ENCODE peak calls at places on chromosomes 13 and 19, in nine cellular contexts. One of them, this sample, is unnamed.

GRCh38 chr19:39401549-39402416 is 4.9 kb upstream of the ZFP36 start:
- DNase-seq in sigmoid colon: peak
- DNase-seq in upper lobe of right lung: peak
- DNase-seq in activated naive CD4-positive, alpha-beta T cell treated with anti-CD3 and anti-CD28 coated beads for 36 hours: peak
- DNase-seq in stimulated activated CD4-positive, alpha-beta T cell treated with anti-CD3 and anti-CD28 coated beads, TNF-alpha, amount 100 ng/mL, for 48 hours: peak
- DNase-seq in ecto neural progenitor cell: no peak
- DNase-seq in Kasumi-1: no peak
- DNase-seq in GM18507: no peak
- DNase-seq in activated CD4-positive, alpha-beta T cell treated with anti-CD3 and anti-CD28 coated beads, Interleukin-2, amount 10 ng/mL, durations not matched to agents 7 days and 5 days: peak
- DNase-seq in this sample: no peak

GRCh38 chr13:108527849-108528248 is 101.6 kb upstream of the MYO16 start:
- DNase-seq in activated naive CD4-positive, alpha-beta T cell treated with anti-CD3 and anti-CD28 coated beads for 36 hours: no peak
- DNase-seq in Kasumi-1: no peak
- DNase-seq in stimulated activated CD4-positive, alpha-beta T cell treated with anti-CD3 and anti-CD28 coated beads, TNF-alpha, amount 100 ng/mL, for 48 hours: no peak
- DNase-seq in sigmoid colon: no peak
- DNase-seq in activated CD4-positive, alpha-beta T cell treated with anti-CD3 and anti-CD28 coated beads, Interleukin-2, amount 10 ng/mL, durations not matched to agents 7 days and 5 days: no peak
- DNase-seq in upper lobe of right lung: no peak
- DNase-seq in ecto neural progenitor cell: no peak
- DNase-seq in GM18507: no peak
- DNase-seq in this sample: no peak

GRCh38 chr19:47713046-47714021 is at the start of gene EHD2:
- DNase-seq in activated CD4-positive, alpha-beta T cell treated with anti-CD3 and anti-CD28 coated beads, Interleukin-2, amount 10 ng/mL, durations not matched to agents 7 days and 5 days: peak
- DNase-seq in stimulated activated CD4-positive, alpha-beta T cell treated with anti-CD3 and anti-CD28 coated beads, TNF-alpha, amount 100 ng/mL, for 48 hours: no peak
- DNase-seq in activated naive CD4-positive, alpha-beta T cell treated with anti-CD3 and anti-CD28 coated beads for 36 hours: peak
- DNase-seq in Kasumi-1: no peak
- DNase-seq in ecto neural progenitor cell: peak
- DNase-seq in GM18507: no peak
- DNase-seq in sigmoid colon: peak
- DNase-seq in upper lobe of right lung: peak
- DNase-seq in this sample: peak

GRCh38 chr13:66984241-66984640 is 245.9 kb downstream of the PCDH9 start:
- DNase-seq in GM18507: no peak
- DNase-seq in stimulated activated CD4-positive, alpha-beta T cell treated with anti-CD3 and anti-CD28 coated beads, TNF-alpha, amount 100 ng/mL, for 48 hours: no peak
- DNase-seq in activated naive CD4-positive, alpha-beta T cell treated with anti-CD3 and anti-CD28 coated beads for 36 hours: no peak
- DNase-seq in ecto neural progenitor cell: no peak
- DNase-seq in upper lobe of right lung: no peak
- DNase-seq in sigmoid colon: no peak
- DNase-seq in Kasumi-1: no peak
- DNase-seq in activated CD4-positive, alpha-beta T cell treated with anti-CD3 and anti-CD28 coated beads, Interleukin-2, amount 10 ng/mL, durations not matched to agents 7 days and 5 days: no peak
- DNase-seq in this sample: no peak

GRCh38 chr19:10214784-10215183 is 16.3 kb downstream of the S1PR2 start:
- DNase-seq in stimulated activated CD4-positive, alpha-beta T cell treated with anti-CD3 and anti-CD28 coated beads, TNF-alpha, amount 100 ng/mL, for 48 hours: no peak
- DNase-seq in GM18507: no peak
- DNase-seq in ecto neural progenitor cell: no peak
- DNase-seq in activated CD4-positive, alpha-beta T cell treated with anti-CD3 and anti-CD28 coated beads, Interleukin-2, amount 10 ng/mL, durations not matched to agents 7 days and 5 days: no peak
- DNase-seq in activated naive CD4-positive, alpha-beta T cell treated with anti-CD3 and anti-CD28 coated beads for 36 hours: no peak
- DNase-seq in sigmoid colon: no peak
- DNase-seq in Kasumi-1: no peak
- DNase-seq in upper lobe of right lung: no peak
- DNase-seq in this sample: no peak

GRCh38 chr19:57192064-57192395 is 730 bp downstream of the ZNF264 start:
- DNase-seq in ecto neural progenitor cell: no peak
- DNase-seq in activated CD4-positive, alpha-beta T cell treated with anti-CD3 and anti-CD28 coated beads, Interleukin-2, amount 10 ng/mL, durations not matched to agents 7 days and 5 days: no peak
- DNase-seq in Kasumi-1: no peak
- DNase-seq in GM18507: no peak
- DNase-seq in sigmoid colon: no peak
- DNase-seq in upper lobe of right lung: no peak
- DNase-seq in stimulated activated CD4-positive, alpha-beta T cell treated with anti-CD3 and anti-CD28 coated beads, TNF-alpha, amount 100 ng/mL, for 48 hours: no peak
- DNase-seq in activated naive CD4-positive, alpha-beta T cell treated with anti-CD3 and anti-CD28 coated beads for 36 hours: peak
- DNase-seq in this sample: no peak

GRCh38 chr19:1284293-1284978 is 1.2 kb upstream of the EFNA2 start:
- DNase-seq in stimulated activated CD4-positive, alpha-beta T cell treated with anti-CD3 and anti-CD28 coated beads, TNF-alpha, amount 100 ng/mL, for 48 hours: no peak
- DNase-seq in upper lobe of right lung: no peak
- DNase-seq in ecto neural progenitor cell: no peak
- DNase-seq in activated CD4-positive, alpha-beta T cell treated with anti-CD3 and anti-CD28 coated beads, Interleukin-2, amount 10 ng/mL, durations not matched to agents 7 days and 5 days: no peak
- DNase-seq in activated naive CD4-positive, alpha-beta T cell treated with anti-CD3 and anti-CD28 coated beads for 36 hours: no peak
- DNase-seq in sigmoid colon: no peak
- DNase-seq in GM18507: no peak
- DNase-seq in Kasumi-1: no peak
- DNase-seq in this sample: no peak

GRCh38 chr13:42760949-42761348 is 20.4 kb upstream of the FAM216B start:
- DNase-seq in GM18507: no peak
- DNase-seq in upper lobe of right lung: no peak
- DNase-seq in activated CD4-positive, alpha-beta T cell treated with anti-CD3 and anti-CD28 coated beads, Interleukin-2, amount 10 ng/mL, durations not matched to agents 7 days and 5 days: no peak
- DNase-seq in Kasumi-1: no peak
- DNase-seq in activated naive CD4-positive, alpha-beta T cell treated with anti-CD3 and anti-CD28 coated beads for 36 hours: no peak
- DNase-seq in ecto neural progenitor cell: no peak
- DNase-seq in sigmoid colon: no peak
- DNase-seq in stimulated activated CD4-positive, alpha-beta T cell treated with anti-CD3 and anti-CD28 coated beads, TNF-alpha, amount 100 ng/mL, for 48 hours: no peak
- DNase-seq in this sample: no peak

GRCh38 chr13:33524086-33524485 is 238.5 kb upstream of the STARD13 start:
- DNase-seq in stimulated activated CD4-positive, alpha-beta T cell treated with anti-CD3 and anti-CD28 coated beads, TNF-alpha, amount 100 ng/mL, for 48 hours: no peak
- DNase-seq in Kasumi-1: no peak
- DNase-seq in ecto neural progenitor cell: no peak
- DNase-seq in activated CD4-positive, alpha-beta T cell treated with anti-CD3 and anti-CD28 coated beads, Interleukin-2, amount 10 ng/mL, durations not matched to agents 7 days and 5 days: no peak
- DNase-seq in GM18507: no peak
- DNase-seq in upper lobe of right lung: no peak
- DNase-seq in sigmoid colon: no peak
- DNase-seq in activated naive CD4-positive, alpha-beta T cell treated with anti-CD3 and anti-CD28 coated beads for 36 hours: no peak
- DNase-seq in this sample: no peak

GRCh38 chr13:44313674-44314073 is 60.0 kb upstream of the SERP2 start:
- DNase-seq in activated naive CD4-positive, alpha-beta T cell treated with anti-CD3 and anti-CD28 coated beads for 36 hours: no peak
- DNase-seq in Kasumi-1: no peak
- DNase-seq in upper lobe of right lung: no peak
- DNase-seq in sigmoid colon: no peak
- DNase-seq in ecto neural progenitor cell: no peak
- DNase-seq in activated CD4-positive, alpha-beta T cell treated with anti-CD3 and anti-CD28 coated beads, Interleukin-2, amount 10 ng/mL, durations not matched to agents 7 days and 5 days: no peak
- DNase-seq in GM18507: no peak
- DNase-seq in stimulated activated CD4-positive, alpha-beta T cell treated with anti-CD3 and anti-CD28 coated beads, TNF-alpha, amount 100 ng/mL, for 48 hours: no peak
- DNase-seq in this sample: no peak

GRCh38 chr13:111251646-111252448 is 68.6 kb upstream of the TEX29 start:
- DNase-seq in stimulated activated CD4-positive, alpha-beta T cell treated with anti-CD3 and anti-CD28 coated beads, TNF-alpha, amount 100 ng/mL, for 48 hours: no peak
- DNase-seq in sigmoid colon: no peak
- DNase-seq in activated CD4-positive, alpha-beta T cell treated with anti-CD3 and anti-CD28 coated beads, Interleukin-2, amount 10 ng/mL, durations not matched to agents 7 days and 5 days: no peak
- DNase-seq in ecto neural progenitor cell: no peak
- DNase-seq in GM18507: no peak
- DNase-seq in activated naive CD4-positive, alpha-beta T cell treated with anti-CD3 and anti-CD28 coated beads for 36 hours: no peak
- DNase-seq in Kasumi-1: no peak
- DNase-seq in upper lobe of right lung: no peak
- DNase-seq in this sample: no peak

GRCh38 chr13:42073683-42074082 is 25.2 kb downstream of the DGKH start:
- DNase-seq in stimulated activated CD4-positive, alpha-beta T cell treated with anti-CD3 and anti-CD28 coated beads, TNF-alpha, amount 100 ng/mL, for 48 hours: no peak
- DNase-seq in ecto neural progenitor cell: no peak
- DNase-seq in activated CD4-positive, alpha-beta T cell treated with anti-CD3 and anti-CD28 coated beads, Interleukin-2, amount 10 ng/mL, durations not matched to agents 7 days and 5 days: no peak
- DNase-seq in upper lobe of right lung: no peak
- DNase-seq in activated naive CD4-positive, alpha-beta T cell treated with anti-CD3 and anti-CD28 coated beads for 36 hours: no peak
- DNase-seq in Kasumi-1: no peak
- DNase-seq in GM18507: no peak
- DNase-seq in sigmoid colon: no peak
- DNase-seq in this sample: no peak

GRCh38 chr19:15292140-15292539 is 40.2 kb downstream of the BRD4 start:
- DNase-seq in Kasumi-1: no peak
- DNase-seq in GM18507: no peak
- DNase-seq in ecto neural progenitor cell: no peak
- DNase-seq in activated CD4-positive, alpha-beta T cell treated with anti-CD3 and anti-CD28 coated beads, Interleukin-2, amount 10 ng/mL, durations not matched to agents 7 days and 5 days: no peak
- DNase-seq in sigmoid colon: no peak
- DNase-seq in upper lobe of right lung: no peak
- DNase-seq in stimulated activated CD4-positive, alpha-beta T cell treated with anti-CD3 and anti-CD28 coated beads, TNF-alpha, amount 100 ng/mL, for 48 hours: no peak
- DNase-seq in activated naive CD4-positive, alpha-beta T cell treated with anti-CD3 and anti-CD28 coated beads for 36 hours: no peak
- DNase-seq in this sample: no peak

GRCh38 chr13:63840551-63841421 is 2425.1 kb upstream of the PCDH20 start:
- DNase-seq in GM18507: no peak
- DNase-seq in stimulated activated CD4-positive, alpha-beta T cell treated with anti-CD3 and anti-CD28 coated beads, TNF-alpha, amount 100 ng/mL, for 48 hours: no peak
- DNase-seq in ecto neural progenitor cell: no peak
- DNase-seq in sigmoid colon: no peak
- DNase-seq in upper lobe of right lung: peak
- DNase-seq in Kasumi-1: no peak
- DNase-seq in activated naive CD4-positive, alpha-beta T cell treated with anti-CD3 and anti-CD28 coated beads for 36 hours: no peak
- DNase-seq in activated CD4-positive, alpha-beta T cell treated with anti-CD3 and anti-CD28 coated beads, Interleukin-2, amount 10 ng/mL, durations not matched to agents 7 days and 5 days: no peak
- DNase-seq in this sample: no peak

GRCh38 chr19:21751379-21751778 is 16.0 kb downstream of the ZNF100 start:
- DNase-seq in Kasumi-1: no peak
- DNase-seq in GM18507: no peak
- DNase-seq in sigmoid colon: no peak
- DNase-seq in upper lobe of right lung: no peak
- DNase-seq in ecto neural progenitor cell: no peak
- DNase-seq in activated naive CD4-positive, alpha-beta T cell treated with anti-CD3 and anti-CD28 coated beads for 36 hours: no peak
- DNase-seq in stimulated activated CD4-positive, alpha-beta T cell treated with anti-CD3 and anti-CD28 coated beads, TNF-alpha, amount 100 ng/mL, for 48 hours: no peak
- DNase-seq in activated CD4-positive, alpha-beta T cell treated with anti-CD3 and anti-CD28 coated beads, Interleukin-2, amount 10 ng/mL, durations not matched to agents 7 days and 5 days: no peak
- DNase-seq in this sample: no peak

GRCh38 chr19:38304866-38305429 is 897 bp downstream of the C19orf33 start:
- DNase-seq in GM18507: no peak
- DNase-seq in stimulated activated CD4-positive, alpha-beta T cell treated with anti-CD3 and anti-CD28 coated beads, TNF-alpha, amount 100 ng/mL, for 48 hours: no peak
- DNase-seq in activated naive CD4-positive, alpha-beta T cell treated with anti-CD3 and anti-CD28 coated beads for 36 hours: no peak
- DNase-seq in Kasumi-1: no peak
- DNase-seq in activated CD4-positive, alpha-beta T cell treated with anti-CD3 and anti-CD28 coated beads, Interleukin-2, amount 10 ng/mL, durations not matched to agents 7 days and 5 days: no peak
- DNase-seq in sigmoid colon: no peak
- DNase-seq in ecto neural progenitor cell: peak
- DNase-seq in upper lobe of right lung: peak
- DNase-seq in this sample: peak